ENCODE peak calls at places on chromosomes 5 and 9, in seven cellular contexts. One of them, this sample, is unnamed.

GRCh38 chr5:40106847-40107246 is 572.9 kb upstream of the PTGER4 start:
- DNase-seq in A549: no peak
- DNase-seq in GM12878: no peak
- DNase-seq in coronary artery: no peak
- DNase-seq in uterus: no peak
- DNase-seq in fibroblast of lung: no peak
- DNase-seq in GM23338: no peak
- DNase-seq in this sample: no peak

GRCh38 chr5:111855356-111855755 is 98.4 kb upstream of the NREP start:
- DNase-seq in A549: no peak
- DNase-seq in GM12878: no peak
- DNase-seq in coronary artery: no peak
- DNase-seq in uterus: no peak
- DNase-seq in fibroblast of lung: peak
- DNase-seq in GM23338: no peak
- DNase-seq in this sample: no peak

GRCh38 chr5:67222243-67223033 is 25.8 kb upstream of the CD180 start:
- DNase-seq in A549: no peak
- DNase-seq in GM12878: no peak
- DNase-seq in coronary artery: no peak
- DNase-seq in uterus: no peak
- DNase-seq in fibroblast of lung: no peak
- DNase-seq in GM23338: no peak
- DNase-seq in this sample: no peak

GRCh38 chr5:134149571-134150303 is 27.0 kb downstream of the SKP1 start:
- DNase-seq in A549: no peak
- DNase-seq in GM12878: no peak
- DNase-seq in coronary artery: no peak
- DNase-seq in uterus: no peak
- DNase-seq in fibroblast of lung: peak
- DNase-seq in GM23338: no peak
- DNase-seq in this sample: no peak

GRCh38 chr9:14515564-14516198 is 177.6 kb downstream of the ZDHHC21 start:
- DNase-seq in A549: no peak
- DNase-seq in GM12878: no peak
- DNase-seq in coronary artery: no peak
- DNase-seq in uterus: no peak
- DNase-seq in fibroblast of lung: peak
- DNase-seq in GM23338: peak
- DNase-seq in this sample: no peak

GRCh38 chr5:14142202-14142855 is 813 bp upstream of the TRIO start:
- DNase-seq in A549: no peak
- DNase-seq in GM12878: no peak
- DNase-seq in coronary artery: no peak
- DNase-seq in uterus: no peak
- DNase-seq in fibroblast of lung: no peak
- DNase-seq in GM23338: no peak
- DNase-seq in this sample: no peak

GRCh38 chr5:989961-990530 is 18.6 kb upstream of the NKD2 start:
- DNase-seq in A549: no peak
- DNase-seq in GM12878: no peak
- DNase-seq in coronary artery: peak
- DNase-seq in uterus: peak
- DNase-seq in fibroblast of lung: no peak
- DNase-seq in GM23338: peak
- DNase-seq in this sample: peak

GRCh38 chr5:132825824-132826391 is 4.5 kb downstream of the SHROOM1 start:
- DNase-seq in A549: no peak
- DNase-seq in GM12878: no peak
- DNase-seq in coronary artery: no peak
- DNase-seq in uterus: no peak
- DNase-seq in fibroblast of lung: no peak
- DNase-seq in GM23338: peak
- DNase-seq in this sample: no peak

GRCh38 chr9:105065119-105066088 is 137.4 kb upstream of the ABCA1 start:
- DNase-seq in A549: peak
- DNase-seq in GM12878: no peak
- DNase-seq in coronary artery: no peak
- DNase-seq in uterus: no peak
- DNase-seq in fibroblast of lung: no peak
- DNase-seq in GM23338: no peak
- DNase-seq in this sample: no peak

GRCh38 chr5:138951091-138951985 is 76.2 kb upstream of the LRRTM2 start:
- DNase-seq in A549: no peak
- DNase-seq in GM12878: no peak
- DNase-seq in coronary artery: no peak
- DNase-seq in uterus: no peak
- DNase-seq in fibroblast of lung: no peak
- DNase-seq in GM23338: no peak
- DNase-seq in this sample: no peak

GRCh38 chr5:138953370-138954256 is 78.5 kb upstream of the LRRTM2 start:
- DNase-seq in A549: no peak
- DNase-seq in GM12878: no peak
- DNase-seq in coronary artery: peak
- DNase-seq in uterus: peak
- DNase-seq in fibroblast of lung: peak
- DNase-seq in GM23338: no peak
- DNase-seq in this sample: peak

GRCh38 chr5:138952962-138953361 is 77.8 kb upstream of the LRRTM2 start:
- DNase-seq in A549: no peak
- DNase-seq in GM12878: no peak
- DNase-seq in coronary artery: no peak
- DNase-seq in uterus: no peak
- DNase-seq in fibroblast of lung: no peak
- DNase-seq in GM23338: no peak
- DNase-seq in this sample: no peak

GRCh38 chr5:138950411-138951011 is 75.4 kb upstream of the LRRTM2 start:
- DNase-seq in A549: no peak
- DNase-seq in GM12878: no peak
- DNase-seq in coronary artery: no peak
- DNase-seq in uterus: no peak
- DNase-seq in fibroblast of lung: no peak
- DNase-seq in GM23338: no peak
- DNase-seq in this sample: no peak

GRCh38 chr5:138951986-138952735 is 77.0 kb upstream of the LRRTM2 start:
- DNase-seq in A549: no peak
- DNase-seq in GM12878: no peak
- DNase-seq in coronary artery: no peak
- DNase-seq in uterus: no peak
- DNase-seq in fibroblast of lung: no peak
- DNase-seq in GM23338: no peak
- DNase-seq in this sample: no peak
- H3K27ac ChIP-seq in A549: no peak
- H3K27ac ChIP-seq in GM12878: no peak
- H3K27ac ChIP-seq in coronary artery: peak
- H3K27ac ChIP-seq in uterus: peak
- H3K27ac ChIP-seq in fibroblast of lung: no peak
- H3K27ac ChIP-seq in GM23338: no peak
- H3K27ac ChIP-seq in this sample: peak

GRCh38 chr5:174312641-174313040 is 267.1 kb downstream of the NSG2 start:
- DNase-seq in A549: no peak
- DNase-seq in GM12878: no peak
- DNase-seq in coronary artery: peak
- DNase-seq in uterus: no peak
- DNase-seq in fibroblast of lung: no peak
- DNase-seq in GM23338: no peak
- DNase-seq in this sample: no peak
- H3K27ac ChIP-seq in A549: no peak
- H3K27ac ChIP-seq in GM12878: no peak
- H3K27ac ChIP-seq in coronary artery: no peak
- H3K27ac ChIP-seq in uterus: no peak
- H3K27ac ChIP-seq in fibroblast of lung: no peak
- H3K27ac ChIP-seq in GM23338: no peak
- H3K27ac ChIP-seq in this sample: no peak

GRCh38 chr9:2026181-2026580 is 11.0 kb downstream of the SMARCA2 start:
- DNase-seq in A549: no peak
- DNase-seq in GM12878: no peak
- DNase-seq in coronary artery: no peak
- DNase-seq in uterus: no peak
- DNase-seq in fibroblast of lung: no peak
- DNase-seq in GM23338: no peak
- DNase-seq in this sample: no peak
- H3K27ac ChIP-seq in A549: no peak
- H3K27ac ChIP-seq in GM12878: no peak
- H3K27ac ChIP-seq in coronary artery: no peak
- H3K27ac ChIP-seq in uterus: peak
- H3K27ac ChIP-seq in fibroblast of lung: no peak
- H3K27ac ChIP-seq in GM23338: no peak
- H3K27ac ChIP-seq in this sample: no peak

GRCh38 chr9:91771027-91771426 is 179.0 kb downstream of the ROR2 start:
- DNase-seq in A549: peak
- DNase-seq in GM12878: no peak
- DNase-seq in coronary artery: no peak
- DNase-seq in uterus: peak
- DNase-seq in fibroblast of lung: peak
- DNase-seq in GM23338: peak
- DNase-seq in this sample: no peak
- H3K27ac ChIP-seq in A549: no peak
- H3K27ac ChIP-seq in GM12878: no peak
- H3K27ac ChIP-seq in coronary artery: no peak
- H3K27ac ChIP-seq in uterus: peak
- H3K27ac ChIP-seq in fibroblast of lung: no peak
- H3K27ac ChIP-seq in GM23338: no peak
- H3K27ac ChIP-seq in this sample: no peak

DNA sequence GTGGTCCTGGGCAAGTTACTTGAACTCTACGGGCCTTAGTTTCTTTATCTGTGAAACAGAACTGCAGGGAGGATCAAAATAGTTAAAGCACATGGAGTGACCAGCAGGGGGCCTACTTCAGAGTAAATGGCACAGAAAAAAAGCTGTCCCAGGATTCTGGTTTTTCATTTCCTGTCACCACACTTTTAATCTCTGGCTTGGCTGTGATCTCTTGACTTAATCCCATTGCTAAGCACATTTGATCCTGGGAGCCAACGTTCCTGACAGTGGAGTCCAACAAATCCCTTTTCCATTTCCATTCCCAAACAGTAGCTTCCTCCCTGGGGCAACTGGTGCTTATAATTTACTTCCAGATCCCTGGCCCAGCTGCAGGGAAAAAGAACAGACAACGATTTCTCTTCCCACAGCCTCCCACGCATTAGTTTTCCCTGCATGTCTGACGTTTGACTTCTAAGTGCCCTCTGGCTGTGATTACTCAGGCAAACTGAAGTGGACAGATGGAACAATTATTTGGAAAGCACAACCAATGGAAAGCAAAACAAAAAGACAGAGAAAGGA is 136.5 kb upstream of the STK32A start:
- DNase-seq in A549: peak
- DNase-seq in GM12878: no peak
- DNase-seq in coronary artery: no peak
- DNase-seq in uterus: no peak
- DNase-seq in fibroblast of lung: peak
- DNase-seq in GM23338: peak
- DNase-seq in this sample: no peak
- H3K27ac ChIP-seq in A549: no peak
- H3K27ac ChIP-seq in GM12878: no peak
- H3K27ac ChIP-seq in coronary artery: no peak
- H3K27ac ChIP-seq in uterus: no peak
- H3K27ac ChIP-seq in fibroblast of lung: no peak
- H3K27ac ChIP-seq in GM23338: no peak
- H3K27ac ChIP-seq in this sample: peak

GRCh38 chr9:81522721-81523551 is 166.4 kb downstream of the TLE1 start:
- DNase-seq in A549: peak
- DNase-seq in GM12878: no peak
- DNase-seq in coronary artery: no peak
- DNase-seq in uterus: no peak
- DNase-seq in fibroblast of lung: peak
- DNase-seq in GM23338: peak
- DNase-seq in this sample: peak
- H3K27ac ChIP-seq in A549: peak
- H3K27ac ChIP-seq in GM12878: no peak
- H3K27ac ChIP-seq in coronary artery: no peak
- H3K27ac ChIP-seq in uterus: no peak
- H3K27ac ChIP-seq in fibroblast of lung: no peak
- H3K27ac ChIP-seq in GM23338: no peak
- H3K27ac ChIP-seq in this sample: no peak

GRCh38 chr9:88477300-88477751 is 57.7 kb upstream of the NXNL2 start:
- DNase-seq in A549: no peak
- DNase-seq in GM12878: peak
- DNase-seq in coronary artery: no peak
- DNase-seq in uterus: no peak
- DNase-seq in fibroblast of lung: peak
- DNase-seq in GM23338: no peak
- DNase-seq in this sample: no peak

GRCh38 chr9:88478236-88478635 is 56.7 kb upstream of the NXNL2 start:
- DNase-seq in A549: no peak
- DNase-seq in GM12878: no peak
- DNase-seq in coronary artery: no peak
- DNase-seq in uterus: no peak
- DNase-seq in fibroblast of lung: peak
- DNase-seq in GM23338: no peak
- DNase-seq in this sample: no peak

GRCh38 chr9:88476491-88477271 is 58.3 kb upstream of the NXNL2 start:
- DNase-seq in A549: no peak
- DNase-seq in GM12878: peak
- DNase-seq in coronary artery: no peak
- DNase-seq in uterus: no peak
- DNase-seq in fibroblast of lung: peak
- DNase-seq in GM23338: no peak
- DNase-seq in this sample: no peak

GRCh38 chr9:88481933-88482332 is 53.0 kb upstream of the NXNL2 start:
- DNase-seq in A549: peak
- DNase-seq in GM12878: no peak
- DNase-seq in coronary artery: no peak
- DNase-seq in uterus: no peak
- DNase-seq in fibroblast of lung: no peak
- DNase-seq in GM23338: no peak
- DNase-seq in this sample: no peak
- H3K27ac ChIP-seq in A549: no peak
- H3K27ac ChIP-seq in GM12878: no peak
- H3K27ac ChIP-seq in coronary artery: no peak
- H3K27ac ChIP-seq in uterus: no peak
- H3K27ac ChIP-seq in fibroblast of lung: no peak
- H3K27ac ChIP-seq in GM23338: no peak
- H3K27ac ChIP-seq in this sample: no peak

GRCh38 chr5:181229996-181230395 is 6.9 kb downstream of the TRIM41 start:
- DNase-seq in A549: no peak
- DNase-seq in GM12878: no peak
- DNase-seq in coronary artery: no peak
- DNase-seq in uterus: no peak
- DNase-seq in fibroblast of lung: no peak
- DNase-seq in GM23338: no peak
- DNase-seq in this sample: no peak
- H3K27ac ChIP-seq in A549: no peak
- H3K27ac ChIP-seq in GM12878: no peak
- H3K27ac ChIP-seq in coronary artery: no peak
- H3K27ac ChIP-seq in uterus: no peak
- H3K27ac ChIP-seq in fibroblast of lung: no peak
- H3K27ac ChIP-seq in GM23338: no peak
- H3K27ac ChIP-seq in this sample: no peak

GRCh38 chr5:80653497-80653896 is 955 bp upstream of the MSH3 start:
- DNase-seq in A549: no peak
- DNase-seq in GM12878: no peak
- DNase-seq in coronary artery: no peak
- DNase-seq in uterus: no peak
- DNase-seq in fibroblast of lung: no peak
- DNase-seq in GM23338: no peak
- DNase-seq in this sample: no peak
- H3K27ac ChIP-seq in A549: peak
- H3K27ac ChIP-seq in GM12878: peak
- H3K27ac ChIP-seq in coronary artery: no peak
- H3K27ac ChIP-seq in uterus: no peak
- H3K27ac ChIP-seq in fibroblast of lung: no peak
- H3K27ac ChIP-seq in GM23338: peak
- H3K27ac ChIP-seq in this sample: no peak

This sample was measured in tibial nerve.